ENCODE peak calls at places on chromosomes 12 and 14, in four cellular contexts. N, Y, O and X are unnamed samples.

GRCh38 chr12:116066381-116067230 is 210.9 kb downstream of the MED13L start:
- DNase-seq in Y (no peak), N (peak; percentile 38), O (peak; percentile 12), X (no peak)

GRCh38 chr14:59463773-59464650 is 1.2 kb downstream of the GPR135 start:
- DNase-seq in Y (peak; percentile 68), N (peak; percentile 5), O (no peak), X (no peak)

GRCh38 chr14:53516261-53516774 is 363.2 kb upstream of the DDHD1 start:
- DNase-seq in Y (no peak), N (no peak), O (no peak), X (no peak)

GRCh38 chr12:92396647-92397258 is 251.1 kb upstream of the BTG1 start:
- DNase-seq in Y (no peak), N (no peak), O (no peak), X (no peak)

GRCh38 chr12:15928870-15929571 is 17.9 kb downstream of the DERA start:
- DNase-seq in O (no peak), Y (no peak), N (no peak), X (no peak)

GRCh38 chr14:23887536-23887935 is 66.0 kb upstream of the DHRS4 start:
- DNase-seq in N (no peak), O (no peak), Y (no peak), X (no peak)

GRCh38 chr14:65421201-65421981 is 8.9 kb downstream of the FUT8 start:
- DNase-seq in O (no peak), Y (no peak), N (no peak), X (no peak)

GRCh38 chr14:73607241-73607640 is 5.1 kb upstream of the ACOT6 start:
- DNase-seq in O (no peak), N (no peak), Y (no peak), X (no peak)

GRCh38 chr14:73833024-73833423 is 18.6 kb upstream of the PTGR2 start:
- DNase-seq in N (no peak), Y (no peak), O (no peak), X (no peak)

GRCh38 chr12:1773937-1774655 is 46.3 kb upstream of the LRTM2 start:
- DNase-seq in Y (no peak), N (no peak), O (no peak), X (no peak)

GRCh38 chr12:34606749-34607519 is 584.6 kb downstream of the ALG10 start:
- DNase-seq in N (no peak), O (no peak), Y (no peak), X (no peak)

GRCh38 chr12:124233846-124234620 is 60.9 kb upstream of the RFLNA start:
- DNase-seq in Y (no peak), O (no peak), N (no peak), X (no peak)

GRCh38 chr12:120725151-120725658 is 421 bp upstream of the ACADS start:
- DNase-seq in Y (no peak), N (no peak), O (no peak), X (no peak)

GRCh38 chr12:54472494-54473262 is 724 bp downstream of the GTSF1 start:
- DNase-seq in O (no peak), Y (no peak), N (no peak), X (no peak)

GRCh38 chr12:24600996-24601395 is 347.9 kb downstream of the BCAT1 start:
- DNase-seq in O (no peak), N (no peak), Y (no peak), X (no peak)

GRCh38 chr12:24888813-24889212 is 60.1 kb downstream of the BCAT1 start:
- DNase-seq in N (no peak), Y (no peak), O (no peak), X (no peak)

GRCh38 chr14:89351364-89351957 is 65.6 kb downstream of the FOXN3 start:
- DNase-seq in Y (peak; percentile 77), O (no peak), N (no peak), X (no peak)